ENCODE peak calls at places on chromosomes 16 and 17, in four cellular contexts. S is cardiac fibroblast, T is left ventricle myocardium inferior, X is HL-60. W is an unnamed sample.

GRCh38 chr16:3819741-3820724 is 60.5 kb downstream of the CREBBP start:
- DNase-seq in X (no peak), T (no peak), S (peak), W (no peak)

GRCh38 chr17:57442914-57443571 is 186.7 kb downstream of the MSI2 start:
- DNase-seq in S (peak), X (peak), T (peak), W (no peak)

GRCh38 chr17:44916059-44916780 is 920 bp upstream of the GFAP start:
- DNase-seq in X (no peak), T (no peak), S (no peak), W (no peak)

GRCh38 chr17:55462711-55463110 is 41.1 kb upstream of the MMD start:
- DNase-seq in S (no peak), X (no peak), T (no peak), W (no peak)

GRCh38 chr17:57624390-57624789 is 120.7 kb downstream of the CCDC182 start:
- DNase-seq in T (no peak), X (no peak), S (no peak), W (no peak)

GRCh38 chr17:33302394-33302793 is 9.3 kb upstream of the ASIC2 start:
- DNase-seq in X (no peak), S (no peak), T (no peak), W (no peak)

GRCh38 chr16:89194340-89195311 is 5.7 kb downstream of the SLC22A31 start:
- DNase-seq in X (no peak), T (no peak), S (no peak), W (no peak)

GRCh38 chr17:16327018-16327417 is 26.3 kb downstream of the CENPV start:
- DNase-seq in S (no peak), T (no peak), X (no peak), W (no peak)

GRCh38 chr17:27430882-27431491 is 25.3 kb upstream of the KSR1 start:
- DNase-seq in S (peak), T (peak), X (peak), W (peak)

GRCh38 chr17:70208080-70208794 is 38.9 kb downstream of the KCNJ2 start:
- DNase-seq in T (no peak), X (no peak), S (no peak), W (no peak)

GRCh38 chr16:61374071-61374470 is 662.2 kb downstream of the CDH8 start:
- DNase-seq in X (no peak), T (no peak), S (no peak), W (no peak)

GRCh38 chr16:50696575-50697420 is 3.4 kb downstream of the NOD2 start:
- DNase-seq in X (peak), S (peak), T (peak), W (no peak)

GRCh38 chr16:87173294-87173883 is 143.8 kb downstream of the C16orf95 start:
- DNase-seq in S (no peak), T (no peak), X (no peak), W (no peak)

DNA sequence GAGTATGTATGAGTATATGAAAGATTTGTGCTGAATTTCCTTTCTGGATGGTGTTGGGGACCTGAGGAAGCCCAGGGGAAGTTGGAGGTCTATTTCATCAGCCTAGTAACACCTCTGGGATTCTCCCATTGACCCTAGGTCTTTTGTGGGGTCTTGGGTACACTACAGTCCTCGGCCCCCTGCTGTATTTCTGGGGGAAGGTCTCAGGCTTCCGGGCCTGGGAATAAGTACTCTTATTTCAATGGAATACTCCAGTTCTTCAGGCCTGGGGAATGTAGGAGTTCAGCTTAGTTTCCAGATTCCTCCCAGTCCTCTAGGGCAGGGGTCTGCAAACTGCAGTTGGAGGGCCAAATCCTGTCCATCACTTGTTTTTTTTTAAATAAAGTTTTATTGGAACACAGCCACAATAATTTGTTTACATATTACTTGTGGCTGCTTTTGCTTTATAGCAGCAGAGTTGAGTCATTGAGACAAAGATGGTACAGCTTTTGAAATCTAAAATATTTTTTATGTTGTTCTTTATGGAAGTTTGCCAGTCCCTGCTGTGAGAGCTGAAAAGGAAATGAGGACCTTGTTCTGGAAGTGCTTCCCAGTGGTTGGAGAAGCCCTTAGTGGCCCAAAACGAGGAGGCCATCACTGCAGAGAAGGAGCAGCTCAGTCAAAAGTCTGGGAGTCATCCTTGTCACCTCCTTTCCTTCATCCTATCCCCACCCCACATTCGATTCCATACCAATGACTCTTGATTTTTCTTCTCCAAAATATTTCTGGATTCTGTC is 142.5 kb upstream of the HS3ST2 start:
- DNase-seq in X (no peak), S (peak), T (no peak), W (no peak)
- TF ChIP-seq CTCF in X (no peak), S (no peak), T (no peak), W (no peak)

GRCh38 chr16:77570574-77570973 is 135.7 kb upstream of the ADAMTS18 start:
- DNase-seq in T (no peak), X (no peak), S (no peak), W (no peak)

GRCh38 chr16:77574867-77575619 is 140.2 kb upstream of the ADAMTS18 start:
- DNase-seq in T (no peak), S (peak), X (no peak), W (no peak)

GRCh38 chr16:77571463-77571862 is 136.6 kb upstream of the ADAMTS18 start:
- DNase-seq in X (no peak), T (no peak), S (no peak), W (no peak)

GRCh38 chr16:77564791-77565390 is 130.1 kb upstream of the ADAMTS18 start:
- DNase-seq in S (peak), T (no peak), X (no peak), W (no peak)

DNA sequence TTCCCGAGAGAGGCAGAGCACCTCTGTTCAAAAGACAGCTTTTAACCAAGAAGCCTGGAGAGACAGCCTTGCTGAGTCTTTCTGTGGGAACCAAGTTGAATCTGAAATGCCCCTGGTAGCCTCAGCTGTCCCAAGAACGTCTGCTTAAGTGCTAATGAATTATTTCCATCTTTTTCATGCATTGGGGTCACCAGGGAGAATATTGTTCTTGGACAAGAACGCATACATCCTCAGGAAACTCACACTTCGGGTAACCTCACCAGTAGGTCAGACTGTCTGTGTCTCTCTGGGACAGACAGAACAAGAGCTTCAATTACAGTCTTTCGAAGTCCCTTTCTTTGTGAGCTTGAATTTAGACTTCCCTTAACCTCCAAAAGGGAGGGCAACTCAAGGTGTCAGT is 134.6 kb upstream of the ADAMTS18 start:
- DNase-seq in T (no peak), X (no peak), S (no peak), W (no peak)
- TF ChIP-seq CTCF in T (no peak), X (no peak), S (no peak), W (no peak)

DNA sequence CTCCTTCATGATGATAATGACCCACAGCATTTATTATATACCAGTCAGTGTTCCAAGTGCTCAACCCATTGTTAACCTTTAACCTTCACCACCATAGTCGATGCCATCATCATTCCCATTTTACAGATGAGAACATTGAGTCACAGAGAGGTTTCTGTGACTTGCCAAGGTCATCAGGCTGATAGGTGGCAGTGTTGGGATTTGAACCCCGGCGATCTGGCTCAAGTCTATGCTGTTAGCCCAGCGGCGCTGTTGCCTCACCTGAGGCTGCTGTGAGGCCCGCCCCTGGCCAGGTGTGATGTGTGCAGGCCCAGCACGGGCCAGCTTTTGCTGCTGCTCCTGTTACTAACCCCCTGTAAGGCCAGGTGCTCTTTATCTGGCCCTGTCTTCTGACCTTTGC is 101.2 kb downstream of the OR1D5 start:
- DNase-seq in X (no peak), T (no peak), S (no peak), W (no peak)
- TF ChIP-seq CTCF in X (no peak), T (no peak), S (no peak), W (no peak)

GRCh38 chr17:76498886-76499667 is 2.1 kb downstream of the RHBDF2 start:
- DNase-seq in T (no peak), S (no peak), X (no peak), W (no peak)

GRCh38 chr17:76497699-76497978 is 3.6 kb downstream of the RHBDF2 start:
- DNase-seq in X (no peak), S (no peak), T (no peak), W (no peak)

GRCh38 chr17:76497979-76498885 is 3.0 kb downstream of the RHBDF2 start:
- DNase-seq in T (peak), X (no peak), S (peak), W (peak)

GRCh38 chr17:76495663-76496400 is 5.4 kb downstream of the RHBDF2 start:
- DNase-seq in S (no peak), T (no peak), X (no peak), W (no peak)

GRCh38 chr17:76496464-76496863 is 4.8 kb downstream of the RHBDF2 start:
- DNase-seq in T (no peak), X (no peak), S (no peak), W (no peak)
- TF ChIP-seq CTCF in T (no peak), X (no peak), S (no peak), W (no peak)

GRCh38 chr16:85751665-85752501 is 987 bp upstream of the C16orf74 start:
- DNase-seq in X (no peak), S (peak), T (no peak), W (no peak)

GRCh38 chr16:85752511-85753420 is 1.9 kb upstream of the C16orf74 start:
- DNase-seq in T (peak), X (no peak), S (peak), W (peak)

GRCh38 chr16:85750827-85751641 is at the start of gene C16orf74:
- DNase-seq in T (peak), X (no peak), S (peak), W (peak)

GRCh38 chr16:85749686-85750020 is 1.2 kb downstream of the C16orf74 start:
- DNase-seq in T (no peak), X (no peak), S (no peak), W (no peak)

DNA sequence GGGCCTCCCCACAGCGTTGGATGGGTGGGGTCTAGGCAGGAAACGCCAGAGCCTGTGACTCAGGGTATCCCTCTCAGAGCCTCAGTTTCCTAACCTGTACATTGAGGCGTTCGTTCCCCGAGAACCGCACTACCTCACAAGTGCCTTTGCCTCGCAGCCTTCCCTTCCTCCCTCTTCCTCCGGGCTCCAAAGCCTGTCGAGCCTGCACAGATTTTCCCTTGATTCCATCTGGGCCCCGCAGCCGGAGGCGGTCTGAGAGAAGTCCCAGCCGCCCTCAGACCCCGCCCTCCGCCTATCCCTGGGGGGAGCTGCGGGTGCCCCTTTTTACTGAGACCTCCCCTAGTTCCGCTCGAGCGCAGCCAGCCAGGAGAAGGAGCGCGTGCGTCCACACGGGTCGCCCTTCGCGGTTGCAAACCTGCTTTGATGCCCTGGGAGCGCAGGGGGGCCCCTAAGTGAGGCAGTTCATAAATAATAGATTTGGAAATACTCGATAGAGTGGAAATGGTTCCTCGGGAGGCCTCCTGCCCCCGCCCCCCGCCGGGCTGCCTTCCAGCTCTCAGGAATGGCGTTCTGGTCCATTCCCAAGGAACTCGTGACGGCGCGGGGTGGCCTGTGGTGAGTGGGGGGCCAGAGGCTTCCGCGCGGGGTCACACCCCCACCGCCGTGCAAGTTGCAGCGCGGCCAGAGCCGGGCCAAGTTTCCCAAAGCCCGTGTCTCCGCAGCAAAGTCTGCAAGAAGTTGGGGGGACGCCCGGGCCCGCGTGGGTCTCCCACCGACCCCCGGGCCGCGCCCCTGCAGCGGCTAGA is 672 bp downstream of the C16orf74 start:
- DNase-seq in X (no peak), S (peak), T (peak), W (peak)
- TF ChIP-seq CTCF in X (no peak), S (no peak), T (peak), W (no peak)

GRCh38 chr17:2421315-2422147 is 20.7 kb upstream of the MNT start:
- DNase-seq in X (no peak), S (no peak), T (no peak), W (no peak)
- TF ChIP-seq CTCF in X (no peak), S (no peak), T (peak), W (no peak)